ENCODE peak calls at places on chromosome 22, in five cellular contexts. C is effector memory CD8-positive, alpha-beta T cell; R is EL; X is GM12865; N is posterior cingulate gyrus. Y is an unnamed sample.

GRCh38 chr22:36125994-36126531 is 34.5 kb downstream of the APOL3 start:
- DNase-seq in C (no peak), R (no peak), X (no peak), N (no peak), Y (no peak)

GRCh38 chr22:20887375-20887774 is 28.6 kb downstream of the SNAP29 start:
- DNase-seq in C (no peak), R (no peak), X (no peak), N (peak), Y (peak)

GRCh38 chr22:33302049-33302545 is 243.9 kb upstream of the SYN3 start:
- DNase-seq in C (peak), R (peak), X (peak), N (peak), Y (peak)

GRCh38 chr22:45197606-45198462 is 34.1 kb downstream of the NUP50 start:
- DNase-seq in C (no peak), R (no peak), X (no peak), N (peak), Y (no peak)

GRCh38 chr22:37505989-37506388 is 13.2 kb downstream of the CARD10 start:
- DNase-seq in C (no peak), R (no peak), X (no peak), N (peak), Y (no peak)

GRCh38 chr22:45162531-45162930 is 1.2 kb upstream of the NUP50 start:
- DNase-seq in C (no peak), R (peak), X (peak), N (no peak), Y (peak)

GRCh38 chr22:17910561-17911311 is 113.6 kb downstream of the MICAL3 start:
- DNase-seq in C (no peak), R (peak), X (no peak), N (peak), Y (peak)

GRCh38 chr22:39327995-39328754 is 8.8 kb upstream of the RPL3 start:
- DNase-seq in C (no peak), R (no peak), X (no peak), N (no peak), Y (no peak)

GRCh38 chr22:36220457-36220921 is 18.8 kb downstream of the APOL2 start:
- DNase-seq in C (no peak), R (no peak), X (no peak), N (no peak), Y (no peak)

GRCh38 chr22:19713228-19713627 is 1.1 kb upstream of the SEPTIN5 start:
- DNase-seq in C (no peak), R (no peak), X (no peak), N (no peak), Y (no peak)

GRCh38 chr22:48811885-48812284 is 1015.8 kb downstream of the BRD1 start:
- DNase-seq in C (no peak), R (no peak), X (no peak), N (peak), Y (no peak)

GRCh38 chr22:37808294-37808657 is 542 bp downstream of the GCAT start:
- DNase-seq in C (no peak), R (peak), X (no peak), N (no peak), Y (peak)

GRCh38 chr22:50603511-50604255 is 3.1 kb downstream of the MAPK8IP2 start:
- DNase-seq in C (no peak), R (no peak), X (no peak), N (peak), Y (no peak)

GRCh38 chr22:45785458-45785857 is 113.8 kb downstream of the ATXN10 start:
- DNase-seq in C (no peak), R (no peak), X (no peak), N (peak), Y (no peak)

Y was measured in RKO.